ENCODE peak calls at places on chromosomes 1 and 21, in four cellular contexts. One of them, this sample, is unnamed.

GRCh38 chr1:184843732-184844495 is 89.3 kb upstream of the EDEM3 start:
- DNase-seq in GM12878: peak; percentile 48
- DNase-seq in K562: no peak
- DNase-seq in HepG2: no peak
- DNase-seq in this sample: no peak

GRCh38 chr1:84825161-84825560 is 67.8 kb downstream of the LPAR3 start:
- DNase-seq in GM12878: no peak
- DNase-seq in K562: no peak
- DNase-seq in HepG2: no peak
- DNase-seq in this sample: no peak

GRCh38 chr1:156104065-156104810 is 10.3 kb upstream of the LMNA start:
- DNase-seq in GM12878: no peak
- DNase-seq in K562: peak; percentile 41
- DNase-seq in HepG2: peak; percentile 50
- DNase-seq in this sample: peak; percentile 85

GRCh38 chr1:202966006-202966904 is 802 bp downstream of the CYB5R1 start:
- DNase-seq in GM12878: no peak
- DNase-seq in K562: no peak
- DNase-seq in HepG2: no peak
- DNase-seq in this sample: no peak

GRCh38 chr1:32715901-32716311 is 13.3 kb upstream of the SYNC start:
- DNase-seq in GM12878: no peak
- DNase-seq in K562: no peak
- DNase-seq in HepG2: no peak
- DNase-seq in this sample: no peak

GRCh38 chr1:222928212-222928611 is 113.4 kb downstream of the DISP1 start:
- DNase-seq in GM12878: no peak
- DNase-seq in K562: no peak
- DNase-seq in HepG2: peak; percentile 49
- DNase-seq in this sample: peak; percentile 18

GRCh38 chr1:244920911-244921310 is 56.6 kb upstream of the HNRNPU start:
- DNase-seq in GM12878: no peak
- DNase-seq in K562: no peak
- DNase-seq in HepG2: no peak
- DNase-seq in this sample: no peak

GRCh38 chr1:174818014-174818616 is 181.6 kb upstream of the CACYBP start:
- DNase-seq in GM12878: no peak
- DNase-seq in K562: no peak
- DNase-seq in HepG2: no peak
- DNase-seq in this sample: no peak

GRCh38 chr1:63575340-63575826 is 17.8 kb upstream of the PGM1 start:
- DNase-seq in GM12878: no peak
- DNase-seq in K562: peak; percentile 18
- DNase-seq in HepG2: no peak
- DNase-seq in this sample: peak; percentile 12

GRCh38 chr1:13749543-13750307 is 49.7 kb downstream of the PRDM2 start:
- DNase-seq in GM12878: no peak
- DNase-seq in K562: no peak
- DNase-seq in HepG2: peak; percentile 15
- DNase-seq in this sample: peak; percentile 12

GRCh38 chr1:111738436-111739221 is 566 bp downstream of the INKA2 start:
- DNase-seq in GM12878: no peak
- DNase-seq in K562: peak; percentile 62
- DNase-seq in HepG2: peak; percentile 42
- DNase-seq in this sample: peak; percentile 67

GRCh38 chr1:211551628-211552465 is 27.1 kb downstream of the SLC30A1 start:
- DNase-seq in GM12878: no peak
- DNase-seq in K562: no peak
- DNase-seq in HepG2: peak; percentile 19
- DNase-seq in this sample: peak; percentile 29

GRCh38 chr1:119771016-119771415 is 2.3 kb upstream of the HMGCS2 start:
- DNase-seq in GM12878: no peak
- DNase-seq in K562: no peak
- DNase-seq in HepG2: no peak
- DNase-seq in this sample: no peak

GRCh38 chr1:203051841-203052324 is 25.6 kb downstream of the PPFIA4 start:
- DNase-seq in GM12878: no peak
- DNase-seq in K562: no peak
- DNase-seq in HepG2: no peak
- DNase-seq in this sample: no peak

GRCh38 chr1:111990878-111991760 is 1.7 kb upstream of the KCND3 start:
- DNase-seq in GM12878: no peak
- DNase-seq in K562: peak; percentile 39
- DNase-seq in HepG2: peak; percentile 11
- DNase-seq in this sample: peak; percentile 14

GRCh38 chr21:14361958-14362357 is 21.0 kb downstream of the HSPA13 start:
- DNase-seq in GM12878: no peak
- DNase-seq in K562: no peak
- DNase-seq in HepG2: no peak
- DNase-seq in this sample: no peak

GRCh38 chr1:151406176-151406575 is 6.8 kb downstream of the PSMB4 start:
- DNase-seq in GM12878: no peak
- DNase-seq in K562: no peak
- DNase-seq in HepG2: no peak
- DNase-seq in this sample: no peak

GRCh38 chr1:27488523-27489138 is 1.3 kb downstream of the WASF2 start:
- DNase-seq in GM12878: no peak
- DNase-seq in K562: no peak
- DNase-seq in HepG2: no peak
- DNase-seq in this sample: no peak

GRCh38 chr21:37380349-37381323 is 14.1 kb downstream of the DYRK1A start:
- DNase-seq in GM12878: no peak
- DNase-seq in K562: no peak
- DNase-seq in HepG2: no peak
- DNase-seq in this sample: no peak

GRCh38 chr1:50735443-50735842 is 224.6 kb downstream of the FAF1 start:
- DNase-seq in GM12878: no peak
- DNase-seq in K562: peak; percentile 39
- DNase-seq in HepG2: no peak
- DNase-seq in this sample: peak; percentile 18

GRCh38 chr1:109275706-109276345 is 7.1 kb downstream of the PSRC1 start:
- DNase-seq in GM12878: no peak
- DNase-seq in K562: peak; percentile 50
- DNase-seq in HepG2: peak; percentile 48
- DNase-seq in this sample: no peak

GRCh38 chr1:218408942-218409341 is 63.8 kb downstream of the TGFB2 start:
- DNase-seq in GM12878: no peak
- DNase-seq in K562: no peak
- DNase-seq in HepG2: peak; percentile 38
- DNase-seq in this sample: no peak

GRCh38 chr1:9350011-9350907 is 57.6 kb downstream of the SPSB1 start:
- DNase-seq in GM12878: no peak
- DNase-seq in K562: peak; percentile 50
- DNase-seq in HepG2: no peak
- DNase-seq in this sample: no peak

GRCh38 chr1:61012365-61012764 is 70.0 kb upstream of the NFIA start:
- DNase-seq in GM12878: no peak
- DNase-seq in K562: peak; percentile 36
- DNase-seq in HepG2: no peak
- DNase-seq in this sample: no peak

GRCh38 chr21:18245493-18245967 is 897 bp downstream of the CHODL start:
- DNase-seq in GM12878: no peak
- DNase-seq in K562: no peak
- DNase-seq in HepG2: peak; percentile 39
- DNase-seq in this sample: no peak

GRCh38 chr1:246142320-246142893 is 364.7 kb downstream of the SMYD3 start:
- DNase-seq in GM12878: no peak
- DNase-seq in K562: peak; percentile 72
- DNase-seq in HepG2: no peak
- DNase-seq in this sample: peak; percentile 72

GRCh38 chr21:35150562-35151226 is 101.6 kb upstream of the RUNX1 start:
- DNase-seq in GM12878: no peak
- DNase-seq in K562: no peak
- DNase-seq in HepG2: no peak
- DNase-seq in this sample: no peak

GRCh38 chr1:235997049-235997448 is 67.8 kb downstream of the NID1 start:
- DNase-seq in GM12878: no peak
- DNase-seq in K562: no peak
- DNase-seq in HepG2: no peak
- DNase-seq in this sample: no peak

GRCh38 chr1:116066868-116067563 is 44.2 kb upstream of the MAB21L3 start:
- DNase-seq in GM12878: no peak
- DNase-seq in K562: no peak
- DNase-seq in HepG2: no peak
- DNase-seq in this sample: no peak

DNA sequence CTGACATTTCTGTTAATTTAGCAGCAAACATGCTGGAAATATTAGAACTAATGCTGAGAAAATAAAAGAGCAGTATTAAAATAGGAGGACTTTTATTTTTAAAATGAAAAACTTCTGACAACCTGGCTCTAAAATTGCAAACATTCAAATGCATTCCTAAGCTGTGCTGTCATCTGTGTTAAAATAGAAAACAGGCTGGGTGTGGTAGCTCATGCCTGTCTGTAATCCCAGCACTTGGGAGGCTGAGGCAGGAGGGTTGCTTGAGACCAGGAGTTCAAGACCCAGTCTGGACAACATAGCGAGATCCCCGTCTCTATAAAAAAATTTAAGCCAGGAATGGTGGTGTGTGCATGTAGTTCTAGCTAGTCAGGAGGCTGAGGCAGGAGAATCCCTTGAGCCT is 44.6 kb downstream of the MIGA1 start:
- DNase-seq in GM12878: no peak
- DNase-seq in K562: no peak
- DNase-seq in HepG2: peak; percentile 4
- DNase-seq in this sample: no peak
- TF ChIP-seq ESRRA in GM12878: no peak
- TF ChIP-seq ESRRA in K562: no peak
- TF ChIP-seq ESRRA in HepG2: no peak
- TF ChIP-seq ESRRA in this sample: no peak

DNA sequence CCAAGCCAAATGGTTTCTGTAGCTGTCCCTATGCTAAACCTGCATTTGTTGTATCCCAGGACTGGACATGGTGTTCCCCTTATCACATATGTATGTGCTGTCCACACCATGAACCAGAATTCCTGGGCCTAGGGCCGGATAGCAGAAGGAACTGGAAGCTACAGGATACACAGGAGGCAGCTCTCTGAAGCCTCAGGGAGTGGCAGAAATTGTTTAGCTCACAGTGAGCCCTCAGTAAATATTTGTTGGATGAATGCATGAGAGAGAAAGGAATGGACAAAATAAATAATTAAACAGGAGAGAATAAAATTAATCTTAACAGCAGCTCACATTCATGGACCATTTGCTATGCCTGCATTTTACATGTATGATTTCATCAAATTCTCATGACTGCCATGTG is 2.1 kb downstream of the NIPAL3 start:
- DNase-seq in GM12878: no peak
- DNase-seq in K562: no peak
- DNase-seq in HepG2: no peak
- DNase-seq in this sample: no peak
- TF ChIP-seq RFX5 in GM12878: no peak
- TF ChIP-seq RFX5 in K562: no peak
- TF ChIP-seq RFX5 in HepG2: no peak
- TF ChIP-seq RFX5 in this sample: no peak

DNA sequence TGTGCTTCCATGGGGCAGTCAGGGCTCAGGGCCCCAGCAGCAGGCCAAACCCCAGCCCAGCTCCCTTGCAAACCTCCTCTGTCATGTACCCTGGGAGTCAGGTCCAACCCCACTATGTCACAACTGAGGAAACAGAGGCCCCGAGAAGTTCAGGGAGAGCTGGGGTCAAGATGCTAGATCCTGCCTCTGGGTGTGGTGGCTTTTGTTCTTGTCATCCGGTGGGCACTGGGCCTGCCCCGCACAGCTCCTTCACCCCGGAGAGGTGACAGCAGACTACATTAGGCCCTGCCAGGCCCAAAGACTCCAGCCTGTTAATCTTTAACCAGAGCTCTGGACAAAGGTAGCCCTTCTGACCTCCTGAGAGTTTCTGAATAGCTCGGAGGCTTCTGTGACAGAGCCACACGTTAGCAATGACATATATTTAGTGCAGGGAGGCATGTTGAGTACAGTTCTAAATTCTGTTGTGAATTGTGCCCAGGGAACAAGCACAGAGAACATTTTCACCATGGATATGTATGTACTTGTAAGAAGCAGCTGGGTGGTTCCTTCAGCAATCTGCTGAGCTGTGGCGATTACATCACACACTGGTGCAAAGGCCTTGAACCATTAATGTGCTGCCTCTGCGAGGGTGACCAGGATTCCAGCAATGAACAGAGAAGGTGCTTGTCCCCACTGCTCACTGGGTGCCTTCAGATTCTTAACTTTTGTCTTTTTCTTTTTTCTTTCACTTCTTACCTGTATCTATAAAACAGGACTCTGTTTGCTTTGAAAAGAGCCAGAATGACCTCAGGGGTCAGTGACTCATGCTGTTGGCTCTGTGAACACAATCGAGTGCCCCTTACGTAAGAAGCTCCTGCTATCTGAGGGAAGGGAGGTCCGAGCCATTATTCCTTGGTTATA is 102.8 kb downstream of the RHOU start:
- DNase-seq in GM12878: no peak
- DNase-seq in K562: peak; percentile 52
- DNase-seq in HepG2: peak; percentile 98
- DNase-seq in this sample: peak; percentile 88
- TF ChIP-seq MYC in GM12878: no peak
- TF ChIP-seq MYC in K562: no peak
- TF ChIP-seq MYC in HepG2: peak; percentile 52
- TF ChIP-seq MYC in this sample: no peak

GRCh38 chr1:214327519-214327918 is 46.6 kb downstream of the SMYD2 start:
- DNase-seq in GM12878: no peak
- DNase-seq in K562: no peak
- DNase-seq in HepG2: no peak
- DNase-seq in this sample: no peak

GRCh38 chr1:214329456-214330220 is 48.7 kb downstream of the SMYD2 start:
- DNase-seq in GM12878: no peak
- DNase-seq in K562: no peak
- DNase-seq in HepG2: no peak
- DNase-seq in this sample: no peak

GRCh38 chr1:214328770-214329455 is 48.0 kb downstream of the SMYD2 start:
- DNase-seq in GM12878: peak; percentile 26
- DNase-seq in K562: peak; percentile 80
- DNase-seq in HepG2: peak; percentile 65
- DNase-seq in this sample: peak; percentile 74

GRCh38 chr1:214325401-214325800 is 44.4 kb downstream of the SMYD2 start:
- DNase-seq in GM12878: no peak
- DNase-seq in K562: no peak
- DNase-seq in HepG2: no peak
- DNase-seq in this sample: no peak

GRCh38 chr1:214326406-214326805 is 45.4 kb downstream of the SMYD2 start:
- DNase-seq in GM12878: no peak
- DNase-seq in K562: peak; percentile 23
- DNase-seq in HepG2: no peak
- DNase-seq in this sample: no peak
- TF ChIP-seq ESRRA in GM12878: no peak
- TF ChIP-seq ESRRA in K562: no peak
- TF ChIP-seq ESRRA in HepG2: no peak
- TF ChIP-seq ESRRA in this sample: no peak

DNA sequence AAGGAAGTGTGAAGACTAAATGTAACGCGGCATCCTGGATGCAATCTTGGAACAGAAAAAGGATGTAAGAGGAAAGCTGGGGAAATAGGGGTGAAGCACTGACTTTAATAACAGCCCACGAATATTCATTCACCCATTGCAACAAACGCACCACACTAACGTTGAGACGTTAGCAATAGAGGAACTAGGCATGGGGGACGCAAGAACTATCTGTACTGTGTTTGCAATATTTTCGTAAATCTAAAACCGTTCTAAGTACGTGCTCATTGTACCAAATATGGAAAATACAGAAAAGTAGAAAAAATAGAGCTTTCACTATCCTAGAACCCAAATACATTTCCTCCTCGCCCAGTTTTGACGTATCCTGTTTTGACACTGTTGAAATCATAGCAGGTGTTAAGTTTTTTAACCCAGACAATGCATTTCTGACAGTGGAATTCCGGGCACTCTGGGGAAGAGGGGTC is 3.9 kb downstream of the LAPTM5 start:
- DNase-seq in GM12878: no peak
- DNase-seq in K562: no peak
- DNase-seq in HepG2: no peak
- DNase-seq in this sample: no peak
- TF ChIP-seq RFX5 in GM12878: no peak
- TF ChIP-seq RFX5 in K562: no peak
- TF ChIP-seq RFX5 in HepG2: no peak
- TF ChIP-seq RFX5 in this sample: no peak

This sample was measured in A549.